ENCODE peak calls at places on chromosomes 2 and 18, in seven cellular contexts. One of them, this sample, is unnamed.
A peak's percentile ranks its signal among the peaks of the same experiment; 100 is the strongest.

GRCh38 chr2:150520887-150521664 is 33.6 kb upstream of the RND3 start:
- DNase-seq in smooth muscle cell of the brain vasculature: no peak
- DNase-seq in hippocampal formation: no peak
- DNase-seq in NCI-H1105: no peak
- DNase-seq in NCI-H2171 treated with DMSO at 0.1 percent for 48 hours: no peak
- DNase-seq in HCT116: no peak
- DNase-seq in heart right ventricle: no peak
- DNase-seq in this sample: peak; percentile 75

GRCh38 chr2:238929242-238930081 is 81.6 kb downstream of the TWIST2 start:
- DNase-seq in NCI-H1105: no peak
- DNase-seq in HCT116: no peak
- DNase-seq in NCI-H2171 treated with DMSO at 0.1 percent for 48 hours: no peak
- DNase-seq in hippocampal formation: no peak
- DNase-seq in heart right ventricle: peak; percentile 32
- DNase-seq in smooth muscle cell of the brain vasculature: no peak
- DNase-seq in this sample: peak; percentile 68

GRCh38 chr2:162242586-162243304 is 500 bp downstream of the FAP start:
- DNase-seq in hippocampal formation: no peak
- DNase-seq in heart right ventricle: no peak
- DNase-seq in smooth muscle cell of the brain vasculature: no peak
- DNase-seq in NCI-H1105: no peak
- DNase-seq in HCT116: no peak
- DNase-seq in NCI-H2171 treated with DMSO at 0.1 percent for 48 hours: no peak
- DNase-seq in this sample: peak; percentile 94

GRCh38 chr2:128665113-128665512 is 346.4 kb upstream of the HS6ST1 start:
- DNase-seq in smooth muscle cell of the brain vasculature: no peak
- DNase-seq in HCT116: no peak
- DNase-seq in NCI-H1105: no peak
- DNase-seq in NCI-H2171 treated with DMSO at 0.1 percent for 48 hours: no peak
- DNase-seq in heart right ventricle: no peak
- DNase-seq in hippocampal formation: no peak
- DNase-seq in this sample: no peak

GRCh38 chr18:37364237-37364636 is 201.4 kb downstream of the CELF4 start:
- DNase-seq in smooth muscle cell of the brain vasculature: no peak
- DNase-seq in NCI-H1105: peak; percentile 25
- DNase-seq in NCI-H2171 treated with DMSO at 0.1 percent for 48 hours: no peak
- DNase-seq in heart right ventricle: peak; percentile 59
- DNase-seq in hippocampal formation: no peak
- DNase-seq in HCT116: no peak
- DNase-seq in this sample: peak; percentile 18

GRCh38 chr2:130819226-130819914 is 17.3 kb upstream of the ARHGEF4 start:
- DNase-seq in hippocampal formation: no peak
- DNase-seq in heart right ventricle: no peak
- DNase-seq in smooth muscle cell of the brain vasculature: no peak
- DNase-seq in NCI-H1105: no peak
- DNase-seq in NCI-H2171 treated with DMSO at 0.1 percent for 48 hours: peak; percentile 67
- DNase-seq in HCT116: no peak
- DNase-seq in this sample: no peak

GRCh38 chr18:58502628-58503027 is 126.3 kb downstream of the ALPK2 start:
- DNase-seq in NCI-H1105: no peak
- DNase-seq in smooth muscle cell of the brain vasculature: no peak
- DNase-seq in hippocampal formation: no peak
- DNase-seq in heart right ventricle: no peak
- DNase-seq in HCT116: no peak
- DNase-seq in NCI-H2171 treated with DMSO at 0.1 percent for 48 hours: peak; percentile 87
- DNase-seq in this sample: no peak

GRCh38 chr2:156339110-156339847 is 6.8 kb upstream of the NR4A2 start:
- DNase-seq in hippocampal formation: peak; percentile 65
- DNase-seq in NCI-H2171 treated with DMSO at 0.1 percent for 48 hours: no peak
- DNase-seq in smooth muscle cell of the brain vasculature: no peak
- DNase-seq in NCI-H1105: no peak
- DNase-seq in HCT116: peak; percentile 93
- DNase-seq in heart right ventricle: no peak
- DNase-seq in this sample: no peak

GRCh38 chr2:166104773-166105172 is 23.0 kb downstream of the SCN1A start:
- DNase-seq in NCI-H1105: no peak
- DNase-seq in NCI-H2171 treated with DMSO at 0.1 percent for 48 hours: no peak
- DNase-seq in HCT116: no peak
- DNase-seq in heart right ventricle: no peak
- DNase-seq in smooth muscle cell of the brain vasculature: no peak
- DNase-seq in hippocampal formation: no peak
- DNase-seq in this sample: no peak

GRCh38 chr2:18987021-18987420 is 371.4 kb downstream of the OSR1 start:
- DNase-seq in NCI-H2171 treated with DMSO at 0.1 percent for 48 hours: no peak
- DNase-seq in HCT116: no peak
- DNase-seq in heart right ventricle: no peak
- DNase-seq in NCI-H1105: no peak
- DNase-seq in smooth muscle cell of the brain vasculature: no peak
- DNase-seq in hippocampal formation: no peak
- DNase-seq in this sample: no peak

GRCh38 chr2:53755022-53755630 is 12.5 kb upstream of the CHAC2 start:
- DNase-seq in HCT116: no peak
- DNase-seq in heart right ventricle: no peak
- DNase-seq in NCI-H2171 treated with DMSO at 0.1 percent for 48 hours: no peak
- DNase-seq in hippocampal formation: no peak
- DNase-seq in smooth muscle cell of the brain vasculature: no peak
- DNase-seq in NCI-H1105: no peak
- DNase-seq in this sample: peak; percentile 55

GRCh38 chr2:210955591-210955990 is 399.2 kb downstream of the CPS1 start:
- DNase-seq in heart right ventricle: no peak
- DNase-seq in NCI-H2171 treated with DMSO at 0.1 percent for 48 hours: no peak
- DNase-seq in smooth muscle cell of the brain vasculature: no peak
- DNase-seq in hippocampal formation: no peak
- DNase-seq in HCT116: peak; percentile 15
- DNase-seq in NCI-H1105: no peak
- DNase-seq in this sample: no peak

GRCh38 chr2:174338626-174339570 is 4.1 kb downstream of the SP9 start:
- DNase-seq in heart right ventricle: no peak
- DNase-seq in NCI-H1105: peak; percentile 38
- DNase-seq in HCT116: no peak
- DNase-seq in smooth muscle cell of the brain vasculature: no peak
- DNase-seq in hippocampal formation: no peak
- DNase-seq in NCI-H2171 treated with DMSO at 0.1 percent for 48 hours: no peak
- DNase-seq in this sample: no peak

GRCh38 chr2:240269380-240269779 is 128.9 kb upstream of the OTOS start:
- DNase-seq in hippocampal formation: no peak
- DNase-seq in NCI-H2171 treated with DMSO at 0.1 percent for 48 hours: no peak
- DNase-seq in NCI-H1105: no peak
- DNase-seq in HCT116: no peak
- DNase-seq in heart right ventricle: no peak
- DNase-seq in smooth muscle cell of the brain vasculature: no peak
- DNase-seq in this sample: no peak

GRCh38 chr2:207632575-207633492 is 7.6 kb upstream of the METTL21A start:
- DNase-seq in HCT116: no peak
- DNase-seq in NCI-H1105: no peak
- DNase-seq in NCI-H2171 treated with DMSO at 0.1 percent for 48 hours: no peak
- DNase-seq in hippocampal formation: no peak
- DNase-seq in smooth muscle cell of the brain vasculature: no peak
- DNase-seq in heart right ventricle: no peak
- DNase-seq in this sample: peak; percentile 55

GRCh38 chr18:57209697-57210096 is 62.8 kb downstream of the BOD1L2 start:
- DNase-seq in heart right ventricle: no peak
- DNase-seq in smooth muscle cell of the brain vasculature: no peak
- DNase-seq in NCI-H2171 treated with DMSO at 0.1 percent for 48 hours: no peak
- DNase-seq in HCT116: no peak
- DNase-seq in hippocampal formation: no peak
- DNase-seq in NCI-H1105: no peak
- DNase-seq in this sample: no peak

GRCh38 chr2:159225025-159226016 is 61.2 kb downstream of the WDSUB1 start:
- DNase-seq in smooth muscle cell of the brain vasculature: no peak
- DNase-seq in heart right ventricle: peak; percentile 60
- DNase-seq in hippocampal formation: no peak
- DNase-seq in NCI-H2171 treated with DMSO at 0.1 percent for 48 hours: no peak
- DNase-seq in HCT116: no peak
- DNase-seq in NCI-H1105: no peak
- DNase-seq in this sample: no peak

GRCh38 chr2:12701786-12702660 is 14.7 kb upstream of the TRIB2 start:
- DNase-seq in HCT116: no peak
- DNase-seq in heart right ventricle: no peak
- DNase-seq in smooth muscle cell of the brain vasculature: no peak
- DNase-seq in hippocampal formation: peak; percentile 35
- DNase-seq in NCI-H1105: no peak
- DNase-seq in NCI-H2171 treated with DMSO at 0.1 percent for 48 hours: no peak
- DNase-seq in this sample: peak; percentile 66

GRCh38 chr2:9770308-9771100 is 72.8 kb upstream of the TAF1B start:
- DNase-seq in NCI-H2171 treated with DMSO at 0.1 percent for 48 hours: peak; percentile 81
- DNase-seq in heart right ventricle: peak; percentile 74
- DNase-seq in HCT116: peak; percentile 42
- DNase-seq in hippocampal formation: peak; percentile 58
- DNase-seq in smooth muscle cell of the brain vasculature: no peak
- DNase-seq in NCI-H1105: no peak
- DNase-seq in this sample: peak; percentile 76

GRCh38 chr2:176063958-176064357 is 19.8 kb downstream of the EVX2 start:
- DNase-seq in NCI-H2171 treated with DMSO at 0.1 percent for 48 hours: no peak
- DNase-seq in heart right ventricle: no peak
- DNase-seq in smooth muscle cell of the brain vasculature: no peak
- DNase-seq in hippocampal formation: no peak
- DNase-seq in HCT116: no peak
- DNase-seq in NCI-H1105: peak; percentile 37
- DNase-seq in this sample: no peak

GRCh38 chr2:188786368-188786781 is 187.8 kb upstream of the COL3A1 start:
- DNase-seq in heart right ventricle: peak; percentile 39
- DNase-seq in NCI-H2171 treated with DMSO at 0.1 percent for 48 hours: no peak
- DNase-seq in smooth muscle cell of the brain vasculature: no peak
- DNase-seq in hippocampal formation: no peak
- DNase-seq in NCI-H1105: peak; percentile 25
- DNase-seq in HCT116: peak; percentile 12
- DNase-seq in this sample: peak; percentile 86

GRCh38 chr18:49399003-49399402 is 61.4 kb downstream of the DYM start:
- DNase-seq in NCI-H2171 treated with DMSO at 0.1 percent for 48 hours: no peak
- DNase-seq in HCT116: no peak
- DNase-seq in heart right ventricle: no peak
- DNase-seq in smooth muscle cell of the brain vasculature: no peak
- DNase-seq in hippocampal formation: no peak
- DNase-seq in NCI-H1105: no peak
- DNase-seq in this sample: peak; percentile 34